ENCODE peak calls at places on chromosomes 13 and 19, in five cellular contexts. L is A549, U is heart left ventricle, X is osteoblast, G is stomach. S is an unnamed sample.

GRCh38 chr19:51743405-51743804 is 8.3 kb downstream of the FPR1 start:
- DNase-seq in L (no peak), U (no peak), G (no peak), X (peak; percentile 71), S (no peak)

GRCh38 chr13:37418490-37418889 is 180.1 kb downstream of the POSTN start:
- DNase-seq in G (no peak), U (no peak), L (no peak), X (no peak), S (no peak)

GRCh38 chr19:11247934-11248333 is 8.5 kb downstream of the ANGPTL8 start:
- DNase-seq in U (no peak), G (no peak), L (no peak), X (peak; percentile 59), S (no peak)

GRCh38 chr13:79194272-79194671 is 211.8 kb downstream of the RBM26 start:
- DNase-seq in L (no peak), X (no peak), G (no peak), U (no peak), S (no peak)

GRCh38 chr13:108780706-108781105 is 151.3 kb downstream of the MYO16 start:
- DNase-seq in L (no peak), G (no peak), X (no peak), U (no peak), S (no peak)

GRCh38 chr13:29465741-29466293 is 129.7 kb downstream of the SLC7A1 start:
- DNase-seq in U (peak; percentile 20), X (no peak), L (no peak), G (peak; percentile 31), S (no peak)

GRCh38 chr19:11964496-11964857 is 363 bp upstream of the ZNF763 start:
- DNase-seq in L (no peak), G (no peak), U (peak; percentile 47), X (no peak), S (peak; percentile 64)

GRCh38 chr13:34543836-34544235 is 398.2 kb upstream of the NBEA start:
- DNase-seq in G (no peak), X (no peak), U (no peak), L (no peak), S (no peak)

GRCh38 chr13:35839746-35840273 is 291.4 kb downstream of the DCLK1 start:
- DNase-seq in L (no peak), X (no peak), G (no peak), U (peak; percentile 38), S (no peak)

GRCh38 chr13:31909889-31910551 is 121.6 kb upstream of the FRY start:
- DNase-seq in G (peak; percentile 53), X (no peak), L (peak; percentile 47), U (peak; percentile 66), S (no peak)

GRCh38 chr19:49758292-49758691 is 4.8 kb downstream of the TSKS start:
- DNase-seq in U (no peak), L (no peak), X (peak; percentile 91), G (no peak), S (no peak)

GRCh38 chr13:58085819-58086218 is 454.3 kb downstream of the PCDH17 start:
- DNase-seq in X (no peak), L (no peak), G (no peak), U (no peak), S (no peak)

GRCh38 chr19:29806098-29806866 is 5.5 kb upstream of the CCNE1 start:
- DNase-seq in U (peak; percentile 75), X (no peak), L (peak; percentile 89), G (no peak), S (peak; percentile 42)

GRCh38 chr13:32889986-32890565 is 126.1 kb upstream of the KL start:
- DNase-seq in X (no peak), U (no peak), G (no peak), L (no peak), S (no peak)

GRCh38 chr19:31066385-31066784 is 282.9 kb downstream of the TSHZ3 start:
- DNase-seq in L (peak; percentile 64), U (no peak), X (peak; percentile 90), G (no peak), S (no peak)

GRCh38 chr13:99855516-99855915 is 116.1 kb downstream of the ZIC5 start:
- DNase-seq in U (no peak), L (no peak), G (no peak), X (no peak), S (no peak)

GRCh38 chr19:40802300-40803169 is 3.5 kb downstream of the EGLN2 start:
- DNase-seq in G (peak; percentile 71), X (peak; percentile 74), L (no peak), U (peak; percentile 83), S (no peak)

GRCh38 chr19:33402421-33403220 is 29.1 kb downstream of the CEBPG start:
- DNase-seq in G (no peak), U (no peak), L (peak; percentile 36), X (peak; percentile 90), S (peak; percentile 45)

GRCh38 chr13:50014404-50014803 is 840 bp upstream of the KCNRG start:
- DNase-seq in X (no peak), U (no peak), G (no peak), L (no peak), S (no peak)

GRCh38 chr19:36572593-36573019 is 486 bp downstream of the ZNF529 start:
- DNase-seq in X (no peak), U (no peak), G (no peak), L (no peak), S (no peak)

GRCh38 chr19:18174983-18175382 is 1.4 kb downstream of the IFI30 start:
- DNase-seq in L (no peak), X (peak; percentile 26), U (no peak), G (no peak), S (no peak)

GRCh38 chr19:48921721-48922500 is 11.6 kb upstream of the DHDH start:
- DNase-seq in U (no peak), X (peak; percentile 60), L (no peak), G (no peak), S (no peak)

GRCh38 chr13:76822691-76823267 is 63.4 kb downstream of the KCTD12 start:
- DNase-seq in L (peak; percentile 10), X (no peak), G (no peak), U (no peak), S (no peak)

GRCh38 chr13:28239374-28239773 is 101.0 kb downstream of the PAN3 start:
- DNase-seq in G (no peak), U (no peak), X (peak; percentile 70), L (no peak), S (no peak)
- H3K27ac ChIP-seq in G (no peak overlapping the region), U (no peak overlapping the region), X (no peak overlapping the region), L (no peak overlapping the region), S (no peak overlapping the region)

GRCh38 chr13:73057284-73058025 is 1.4 kb upstream of the KLF5 start:
- DNase-seq in U (no peak), G (no peak), L (no peak), X (peak; percentile 50), S (no peak)
- H3K4me3 ChIP-seq in U (no peak overlapping the region), G (peak overlapping the region; percentile 75), L (peak overlapping the region; percentile 45), X (no peak overlapping the region), S (no peak overlapping the region)

DNA sequence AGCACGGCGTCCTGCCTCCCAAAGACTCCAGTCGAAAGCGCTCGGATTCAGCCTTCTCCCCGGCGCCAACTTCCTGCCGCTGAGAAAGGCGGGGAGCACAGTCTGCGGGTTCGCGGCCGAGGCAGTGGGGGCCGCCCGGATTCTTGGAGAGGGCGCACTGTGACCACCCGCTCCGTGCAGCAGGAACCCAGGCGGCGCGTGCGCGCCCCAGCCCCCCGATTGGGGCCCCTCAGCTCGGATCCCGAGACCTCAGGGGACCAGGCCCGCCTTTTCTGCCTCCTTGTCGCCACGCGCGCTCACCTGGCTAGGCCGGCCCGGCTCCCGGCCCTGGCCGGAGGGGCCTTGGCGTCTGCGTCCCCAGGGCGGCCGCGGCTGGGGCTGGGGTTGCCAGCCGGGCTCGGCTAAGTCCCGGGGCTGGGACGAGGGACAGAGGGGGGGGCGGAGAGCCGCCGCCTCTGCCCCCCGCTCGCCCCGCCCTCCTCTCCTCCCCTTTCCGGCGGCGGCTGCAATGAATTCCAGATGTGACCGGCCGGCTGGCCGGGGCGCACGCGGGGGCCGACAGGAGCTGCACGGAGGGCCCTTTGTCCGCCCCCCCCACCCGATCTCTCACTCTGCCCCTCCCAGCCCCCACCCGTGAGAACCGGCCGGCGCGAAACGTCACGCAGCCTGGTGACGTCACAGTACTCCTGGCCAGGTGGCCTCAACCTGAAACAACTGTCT is at the start of gene S1PR2:
- DNase-seq in U (peak; percentile 89), L (peak; percentile 63), G (peak; percentile 73), X (peak; percentile 98), S (peak; percentile 82)
- TF ChIP-seq CTCF in U (no peak), L (no peak), G (no peak), X (no peak), S (peak; percentile 15)

DNA sequence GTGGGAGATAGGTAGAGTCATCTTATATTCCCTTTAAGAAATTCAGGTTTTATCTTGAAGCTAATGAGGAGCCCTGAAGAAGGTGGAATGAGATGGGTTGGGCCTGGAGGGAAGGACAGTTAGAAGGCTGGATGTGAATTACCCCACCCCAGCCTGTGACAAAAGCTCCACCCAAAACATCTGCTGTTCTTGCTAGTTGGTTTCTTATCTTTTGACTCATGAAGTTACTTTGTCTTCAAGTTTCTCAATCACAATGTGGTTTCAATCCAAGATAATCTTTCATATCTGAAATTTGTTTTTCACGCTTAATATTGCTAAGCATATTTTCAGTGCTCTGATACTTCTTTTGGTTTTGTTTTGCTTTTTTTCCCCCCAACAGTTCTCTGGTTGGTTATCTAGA is 38.3 kb upstream of the HMGB1 start:
- DNase-seq in L (no peak), G (no peak), X (no peak), U (no peak), S (no peak)
- H3K27ac ChIP-seq in L (no peak overlapping the region), G (no peak overlapping the region), X (no peak overlapping the region), U (no peak overlapping the region), S (no peak overlapping the region)

GRCh38 chr19:37683520-37683919 is 28.3 kb upstream of the ZFP30 start:
- DNase-seq in X (no peak), L (no peak), G (no peak), U (no peak), S (no peak)
- H3K4me3 ChIP-seq in X (no peak overlapping the region), L (no peak overlapping the region), G (no peak overlapping the region), U (no peak overlapping the region), S (no peak overlapping the region)

GRCh38 chr19:38044267-38045111 is 137.5 kb downstream of the SIPA1L3 start:
- DNase-seq in U (no peak), X (peak; percentile 95), G (no peak), L (peak; percentile 42), S (no peak)
- TF ChIP-seq CTCF in U (no peak), X (peak; percentile 66), G (no peak), L (peak; percentile 28), S (no peak)

DNA sequence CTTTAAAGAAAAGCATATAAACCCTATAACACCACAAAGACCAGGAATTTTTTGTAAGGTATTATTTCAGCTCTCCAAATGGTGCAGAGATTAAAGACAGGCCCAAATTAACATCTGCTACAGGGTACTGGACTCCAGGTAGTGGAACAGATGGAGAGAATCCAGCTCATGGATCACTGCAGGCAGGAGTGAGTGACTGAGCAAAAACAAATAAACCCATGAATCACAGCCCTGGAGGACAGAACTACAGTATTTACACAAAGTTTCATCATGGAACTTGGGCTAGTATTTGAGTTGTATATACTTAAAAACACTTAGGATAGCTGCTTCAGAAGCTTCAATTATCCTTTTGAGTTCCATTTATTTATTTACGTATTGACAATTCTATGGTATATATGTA is 132.8 kb upstream of the SPRY2 start:
- DNase-seq in L (peak; percentile 71), G (no peak), X (no peak), U (no peak), S (no peak)
- H3K27ac ChIP-seq in L (peak overlapping the region; percentile 84), G (no peak overlapping the region), X (no peak overlapping the region), U (no peak overlapping the region), S (no peak overlapping the region)

GRCh38 chr13:89571676-89572075 is 1775.8 kb upstream of the MIR17HG start:
- DNase-seq in X (no peak), L (no peak), U (no peak), G (no peak), S (no peak)
- H3K4me3 ChIP-seq in X (no peak overlapping the region), L (no peak overlapping the region), U (no peak overlapping the region), G (no peak overlapping the region), S (no peak overlapping the region)